ENCODE peak calls at places on chromosomes 3 and 15, in four cellular contexts. One of them, this sample, is unnamed.

GRCh38 chr3:31356941-31357340 is 175.8 kb upstream of the STT3B start:
- DNase-seq in HCT116: no peak
- DNase-seq in ovary: no peak
- DNase-seq in heart left ventricle: peak; percentile 27
- DNase-seq in this sample: no peak

GRCh38 chr3:112602217-112602838 is 38.6 kb downstream of the CCDC80 start:
- DNase-seq in heart left ventricle: no peak
- DNase-seq in HCT116: no peak
- DNase-seq in ovary: no peak
- DNase-seq in this sample: no peak

GRCh38 chr15:57591822-57592367 is at the start of gene MYZAP:
- DNase-seq in heart left ventricle: peak; percentile 78
- DNase-seq in ovary: peak; percentile 63
- DNase-seq in HCT116: no peak
- DNase-seq in this sample: peak; percentile 50

GRCh38 chr3:3154879-3155610 is 24.4 kb downstream of the CRBN start:
- DNase-seq in HCT116: no peak
- DNase-seq in ovary: no peak
- DNase-seq in heart left ventricle: no peak
- DNase-seq in this sample: no peak

GRCh38 chr3:308597-309321 is 112.2 kb downstream of the CHL1 start:
- DNase-seq in heart left ventricle: no peak
- DNase-seq in HCT116: no peak
- DNase-seq in ovary: no peak
- DNase-seq in this sample: no peak

GRCh38 chr3:5542472-5542871 is 355.0 kb downstream of the EDEM1 start:
- DNase-seq in HCT116: no peak
- DNase-seq in heart left ventricle: no peak
- DNase-seq in ovary: no peak
- DNase-seq in this sample: no peak

GRCh38 chr15:85757939-85758654 is 36.6 kb downstream of the KLHL25 start:
- DNase-seq in ovary: no peak
- DNase-seq in HCT116: no peak
- DNase-seq in heart left ventricle: peak; percentile 24
- DNase-seq in this sample: no peak

GRCh38 chr3:144221771-144222170 is 250.1 kb downstream of the DIPK2A start:
- DNase-seq in HCT116: no peak
- DNase-seq in heart left ventricle: no peak
- DNase-seq in ovary: no peak
- DNase-seq in this sample: no peak

GRCh38 chr15:97446138-97446537 is 514.4 kb upstream of the ARRDC4 start:
- DNase-seq in ovary: no peak
- DNase-seq in heart left ventricle: no peak
- DNase-seq in HCT116: no peak
- DNase-seq in this sample: no peak

GRCh38 chr15:48963524-48964113 is at the start of gene SHC4:
- DNase-seq in HCT116: no peak
- DNase-seq in heart left ventricle: peak; percentile 69
- DNase-seq in ovary: peak; percentile 62
- DNase-seq in this sample: peak; percentile 25

GRCh38 chr3:49493901-49494300 is 23.8 kb downstream of the DAG1 start:
- DNase-seq in HCT116: no peak
- DNase-seq in ovary: no peak
- DNase-seq in heart left ventricle: no peak
- DNase-seq in this sample: no peak

GRCh38 chr3:7280318-7280717 is 419.4 kb downstream of the GRM7 start:
- DNase-seq in ovary: no peak
- DNase-seq in heart left ventricle: no peak
- DNase-seq in HCT116: no peak
- DNase-seq in this sample: no peak

GRCh38 chr3:170531054-170531453 is 54.8 kb downstream of the SLC7A14 start:
- DNase-seq in heart left ventricle: no peak
- DNase-seq in HCT116: no peak
- DNase-seq in ovary: no peak
- DNase-seq in this sample: no peak

GRCh38 chr3:125651246-125651645 is 55.9 kb upstream of the OSBPL11 start:
- DNase-seq in heart left ventricle: no peak
- DNase-seq in HCT116: no peak
- DNase-seq in ovary: no peak
- DNase-seq in this sample: peak; percentile 27

GRCh38 chr15:38745136-38745535 is 180.5 kb upstream of the RASGRP1 start:
- DNase-seq in heart left ventricle: no peak
- DNase-seq in HCT116: no peak
- DNase-seq in ovary: no peak
- DNase-seq in this sample: no peak

GRCh38 chr3:42236611-42237010 is 29.4 kb downstream of the CCK start:
- DNase-seq in HCT116: no peak
- DNase-seq in ovary: no peak
- DNase-seq in heart left ventricle: no peak
- DNase-seq in this sample: no peak

GRCh38 chr15:51669381-51669780 is 11.9 kb upstream of the SCG3 start:
- DNase-seq in ovary: no peak
- DNase-seq in heart left ventricle: no peak
- DNase-seq in HCT116: no peak
- DNase-seq in this sample: no peak

GRCh38 chr3:127275287-127275781 is 12.5 kb downstream of the PRR20G start:
- DNase-seq in heart left ventricle: no peak
- DNase-seq in ovary: no peak
- DNase-seq in HCT116: no peak
- DNase-seq in this sample: no peak

GRCh38 chr3:31472479-31473390 is 60.0 kb upstream of the STT3B start:
- DNase-seq in heart left ventricle: no peak
- DNase-seq in ovary: no peak
- DNase-seq in HCT116: no peak
- DNase-seq in this sample: no peak

GRCh38 chr3:50611464-50612233 is at the start of gene CISH:
- DNase-seq in heart left ventricle: peak; percentile 98
- DNase-seq in HCT116: no peak
- DNase-seq in ovary: peak; percentile 97
- DNase-seq in this sample: peak; percentile 81

GRCh38 chr3:182241777-182242556 is 530.2 kb downstream of the SOX2 start:
- DNase-seq in heart left ventricle: peak; percentile 69
- DNase-seq in ovary: peak; percentile 48
- DNase-seq in HCT116: no peak
- DNase-seq in this sample: no peak

GRCh38 chr15:76987896-76988860 is 6.7 kb upstream of the PSTPIP1 start:
- DNase-seq in HCT116: no peak
- DNase-seq in ovary: no peak
- DNase-seq in heart left ventricle: peak; percentile 76
- DNase-seq in this sample: no peak

GRCh38 chr3:33911525-33912322 is 113.3 kb downstream of the PDCD6IP start:
- DNase-seq in heart left ventricle: no peak
- DNase-seq in HCT116: peak; percentile 0
- DNase-seq in ovary: no peak
- DNase-seq in this sample: peak; percentile 10

GRCh38 chr3:132382688-132383194 is 34.6 kb upstream of the DNAJC13 start:
- DNase-seq in heart left ventricle: no peak
- DNase-seq in ovary: no peak
- DNase-seq in HCT116: no peak
- DNase-seq in this sample: no peak

GRCh38 chr3:82224661-82225060 is 463.2 kb upstream of the GBE1 start:
- DNase-seq in heart left ventricle: no peak
- DNase-seq in HCT116: no peak
- DNase-seq in ovary: no peak
- DNase-seq in this sample: no peak

GRCh38 chr3:7876741-7877297 is 624.8 kb upstream of the LMCD1 start:
- DNase-seq in heart left ventricle: no peak
- DNase-seq in ovary: no peak
- DNase-seq in HCT116: peak; percentile 97
- DNase-seq in this sample: no peak

GRCh38 chr3:58898513-58898912 is 151.3 kb downstream of the CFAP20DC start:
- DNase-seq in ovary: no peak
- DNase-seq in heart left ventricle: no peak
- DNase-seq in HCT116: no peak
- DNase-seq in this sample: no peak

GRCh38 chr3:156161172-156161571 is 40.8 kb downstream of the KCNAB1 start:
- DNase-seq in ovary: no peak
- DNase-seq in heart left ventricle: no peak
- DNase-seq in HCT116: no peak
- DNase-seq in this sample: no peak

GRCh38 chr3:152737021-152737908 is 97.7 kb upstream of the P2RY1 start:
- DNase-seq in ovary: no peak
- DNase-seq in HCT116: peak; percentile 16
- DNase-seq in heart left ventricle: peak; percentile 29
- DNase-seq in this sample: peak; percentile 9

GRCh38 chr3:45507820-45508317 is 86.7 kb upstream of the LIMD1 start:
- DNase-seq in heart left ventricle: peak; percentile 50
- DNase-seq in ovary: no peak
- DNase-seq in HCT116: no peak
- DNase-seq in this sample: no peak

GRCh38 chr3:110620118-110620517 is 451.5 kb upstream of the NECTIN3 start:
- DNase-seq in heart left ventricle: no peak
- DNase-seq in HCT116: no peak
- DNase-seq in ovary: no peak
- DNase-seq in this sample: no peak

GRCh38 chr3:89682556-89682955 is 575.1 kb downstream of the EPHA3 start:
- DNase-seq in ovary: no peak
- DNase-seq in HCT116: no peak
- DNase-seq in heart left ventricle: no peak
- DNase-seq in this sample: no peak

GRCh38 chr3:129625071-129625874 is 18.8 kb upstream of the PLXND1 start:
- DNase-seq in heart left ventricle: peak; percentile 41
- DNase-seq in ovary: no peak
- DNase-seq in HCT116: no peak
- DNase-seq in this sample: no peak

GRCh38 chr3:36063992-36064391 is 316.3 kb upstream of the STAC start:
- DNase-seq in HCT116: no peak
- DNase-seq in heart left ventricle: no peak
- DNase-seq in ovary: no peak
- DNase-seq in this sample: no peak

GRCh38 chr3:66023254-66023653 is 15.5 kb downstream of the MAGI1 start:
- DNase-seq in heart left ventricle: no peak
- DNase-seq in ovary: no peak
- DNase-seq in HCT116: no peak
- DNase-seq in this sample: no peak

GRCh38 chr3:65638301-65638700 is 400.4 kb downstream of the MAGI1 start:
- DNase-seq in HCT116: no peak
- DNase-seq in ovary: no peak
- DNase-seq in heart left ventricle: no peak
- DNase-seq in this sample: no peak

GRCh38 chr15:68354923-68355322 is 77.0 kb downstream of the ITGA11 start:
- DNase-seq in ovary: no peak
- DNase-seq in HCT116: peak; percentile 64
- DNase-seq in heart left ventricle: no peak
- DNase-seq in this sample: peak; percentile 80

GRCh38 chr3:52130966-52131637 is 23.1 kb downstream of the POC1A start:
- DNase-seq in heart left ventricle: no peak
- DNase-seq in HCT116: no peak
- DNase-seq in ovary: no peak
- DNase-seq in this sample: no peak
- TF ChIP-seq POLR2A in heart left ventricle: no peak
- TF ChIP-seq POLR2A in HCT116: no peak
- TF ChIP-seq POLR2A in ovary: no peak
- TF ChIP-seq POLR2A in this sample: no peak

DNA sequence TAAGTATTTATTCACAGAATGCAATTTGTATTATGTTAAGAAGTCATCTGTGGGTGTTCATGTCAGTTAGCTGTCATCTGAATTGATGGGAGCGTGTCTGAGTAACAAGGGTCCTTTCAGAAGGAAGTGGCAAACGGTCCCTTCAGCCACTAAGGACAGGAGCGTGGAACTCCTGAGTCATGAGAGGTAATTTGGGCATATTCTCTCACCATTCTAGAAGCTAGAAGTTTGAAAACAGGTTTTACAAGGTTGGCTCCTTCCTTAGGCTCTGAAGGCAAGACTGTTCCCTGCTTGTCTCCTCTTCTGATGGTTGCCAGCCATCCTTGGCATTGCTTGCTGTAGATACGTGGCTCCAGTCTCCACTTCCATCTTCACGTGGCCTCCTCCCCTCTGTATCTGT is 19.7 kb downstream of the ABHD2 start:
- DNase-seq in HCT116: no peak
- DNase-seq in heart left ventricle: no peak
- DNase-seq in ovary: no peak
- DNase-seq in this sample: no peak
- TF ChIP-seq POLR2A in HCT116: no peak
- TF ChIP-seq POLR2A in heart left ventricle: no peak
- TF ChIP-seq POLR2A in ovary: no peak
- TF ChIP-seq POLR2A in this sample: no peak

DNA sequence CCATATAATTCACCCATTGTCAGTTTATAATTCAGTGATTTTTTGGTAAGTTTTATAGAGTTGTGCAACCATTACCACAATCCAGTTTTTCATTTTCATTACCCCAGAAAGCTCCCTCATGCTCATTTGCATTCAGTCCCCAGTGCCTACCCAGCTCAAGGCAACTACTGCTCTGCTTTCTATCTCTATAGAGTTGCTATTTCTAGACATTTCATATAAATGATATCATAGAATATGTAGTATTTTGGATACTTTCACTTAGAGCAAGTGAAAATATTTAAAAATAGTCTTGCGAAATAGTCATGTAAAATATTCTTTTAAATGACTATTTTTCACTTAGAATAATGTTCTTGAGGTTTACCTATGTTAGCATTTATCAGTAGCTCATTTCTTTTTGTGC is 42.1 kb downstream of the ZNF654 start:
- DNase-seq in ovary: no peak
- DNase-seq in HCT116: no peak
- DNase-seq in heart left ventricle: no peak
- DNase-seq in this sample: no peak
- TF ChIP-seq POLR2A in ovary: no peak
- TF ChIP-seq POLR2A in HCT116: no peak
- TF ChIP-seq POLR2A in heart left ventricle: no peak
- TF ChIP-seq POLR2A in this sample: no peak

GRCh38 chr3:48240711-48241491 is at the start of gene ZNF589:
- DNase-seq in HCT116: peak; percentile 89
- DNase-seq in heart left ventricle: peak; percentile 93
- DNase-seq in ovary: peak; percentile 85
- DNase-seq in this sample: peak; percentile 92
- TF ChIP-seq POLR2A in HCT116: peak; percentile 88
- TF ChIP-seq POLR2A in heart left ventricle: peak; percentile 79
- TF ChIP-seq POLR2A in ovary: peak; percentile 75
- TF ChIP-seq POLR2A in this sample: peak; percentile 72